ENCODE peak calls at places on chromosomes 12 and 14, in four cellular contexts. I is kidney; N is right atrium auricular region; L is CD8-positive, alpha-beta memory T cell. V is an unnamed sample.

GRCh38 chr12:81257952-81258551 is 180.2 kb downstream of the ACSS3 start:
- DNase-seq in L (no peak), I (no peak), N (no peak), V (no peak)

GRCh38 chr14:72420749-72421452 is 473.0 kb downstream of the DPF3 start:
- DNase-seq in N (peak), I (peak), L (peak), V (peak)

GRCh38 chr14:64035143-64035542 is 182.3 kb downstream of the SYNE2 start:
- DNase-seq in L (no peak), N (no peak), I (no peak), V (no peak)

GRCh38 chr14:64040044-64040443 is 187.2 kb downstream of the SYNE2 start:
- DNase-seq in L (no peak), N (no peak), I (no peak), V (no peak)

GRCh38 chr12:6769003-6769389 is 2.8 kb downstream of the PTMS start:
- DNase-seq in I (no peak), L (no peak), N (no peak), V (peak)

GRCh38 chr12:6915023-6915788 is 826 bp downstream of the ENO2 start:
- DNase-seq in I (peak), L (no peak), N (no peak), V (no peak)

GRCh38 chr14:59055439-59056045 is 132.9 kb upstream of the DAAM1 start:
- DNase-seq in I (no peak), L (no peak), N (no peak), V (no peak)

GRCh38 chr14:33335366-33335765 is 396.7 kb downstream of the NPAS3 start:
- DNase-seq in N (no peak), I (no peak), L (no peak), V (no peak)

GRCh38 chr12:103571286-103571685 is 15.8 kb upstream of the STAB2 start:
- DNase-seq in L (no peak), N (no peak), I (peak), V (no peak)

GRCh38 chr14:59454131-59454530 is 11.0 kb downstream of the GPR135 start:
- DNase-seq in N (peak), L (no peak), I (no peak), V (no peak)

GRCh38 chr12:53985358-53985899 is 483 bp downstream of the HOXC10 start:
- DNase-seq in L (no peak), N (no peak), I (no peak), V (peak)

GRCh38 chr12:14216405-14217294 is 148.8 kb upstream of the ATF7IP start:
- DNase-seq in L (peak), I (no peak), N (no peak), V (no peak)

GRCh38 chr12:120620624-120621023 is 19.8 kb upstream of the CABP1 start:
- DNase-seq in L (no peak), N (no peak), I (peak), V (no peak)

GRCh38 chr12:82650627-82651337 is 35.9 kb upstream of the TMTC2 start:
- DNase-seq in L (no peak), N (no peak), I (no peak), V (no peak)

GRCh38 chr12:82174936-82175335 is 183.3 kb downstream of the CCDC59 start:
- DNase-seq in N (no peak), L (no peak), I (no peak), V (no peak)

GRCh38 chr12:100799770-100800169 is 5.2 kb downstream of the ANO4 start:
- DNase-seq in N (no peak), I (no peak), L (no peak), V (no peak)

GRCh38 chr14:80609055-80609454 is 332.5 kb downstream of the CEP128 start:
- DNase-seq in I (no peak), N (no peak), L (no peak), V (no peak)

GRCh38 chr12:131000000-131000486 is 46.3 kb downstream of the ADGRD1 start:
- DNase-seq in L (no peak), N (no peak), I (no peak), V (no peak)

GRCh38 chr14:99731536-99732435 is 47.7 kb downstream of the CYP46A1 start:
- DNase-seq in I (peak), L (no peak), N (peak), V (no peak)

GRCh38 chr14:55847766-55848165 is 267.8 kb downstream of the KTN1 start:
- DNase-seq in N (no peak), L (no peak), I (no peak), V (no peak)

GRCh38 chr12:650983-651382 is 12.3 kb downstream of the NINJ2 start:
- DNase-seq in N (no peak), L (no peak), I (no peak), V (no peak)

GRCh38 chr14:69282448-69282847 is 22.5 kb downstream of the GALNT16 start:
- DNase-seq in I (peak), L (no peak), N (no peak), V (no peak)

GRCh38 chr12:110266980-110267620 is 13.9 kb upstream of the ATP2A2 start:
- DNase-seq in I (peak), N (peak), L (no peak), V (no peak)

GRCh38 chr12:116059901-116060300 is 217.6 kb downstream of the MED13L start:
- DNase-seq in I (no peak), L (no peak), N (no peak), V (no peak)

GRCh38 chr14:23068792-23069412 is 11.6 kb upstream of the CDH24 start:
- DNase-seq in N (peak), I (peak), L (peak), V (peak)
- H3K4me3 ChIP-seq in N (no peak), I (no peak), L (no peak), V (peak)

DNA sequence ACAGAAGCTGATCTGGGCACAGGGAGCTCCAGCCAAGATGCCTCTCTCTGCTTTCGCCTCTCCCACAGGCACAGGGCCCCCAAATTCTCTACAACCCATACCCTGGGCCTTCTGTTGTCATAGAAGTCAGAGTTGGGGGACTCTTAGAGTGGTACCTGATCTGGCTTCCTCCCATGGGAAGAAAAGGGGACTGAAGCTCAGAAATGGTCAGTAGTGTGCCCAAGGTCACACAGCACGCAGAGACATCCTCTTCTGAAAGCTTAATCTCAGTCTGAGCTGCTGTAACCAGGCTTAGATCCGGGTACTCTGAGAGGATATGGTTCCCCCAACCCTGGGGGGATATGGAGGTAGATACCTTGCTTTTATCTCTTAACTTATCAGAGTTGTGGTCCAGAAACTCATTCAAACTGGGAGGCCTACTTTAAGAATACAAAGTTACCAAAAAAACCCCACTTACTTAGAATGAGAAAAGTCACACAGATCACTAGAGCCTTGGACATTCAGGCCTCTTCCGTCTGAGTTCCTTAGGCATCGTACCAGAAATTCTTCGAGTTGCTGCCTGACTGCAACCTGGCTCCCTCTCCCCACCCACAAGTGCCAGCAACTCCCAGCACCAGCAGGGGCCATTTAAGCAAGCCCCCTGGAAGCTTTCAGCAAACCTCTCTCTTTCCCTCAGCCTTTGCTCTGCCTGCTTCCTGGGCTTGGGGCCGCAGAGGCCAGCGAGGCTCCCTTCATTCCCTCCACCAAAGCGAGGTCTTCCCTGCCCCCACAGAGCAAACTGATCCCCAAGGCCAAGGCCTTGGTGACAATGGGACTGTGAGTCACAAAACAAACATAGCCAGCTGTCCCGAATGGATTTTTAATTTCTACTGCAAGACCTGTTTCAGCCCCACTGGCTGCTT is 13.9 kb downstream of the KRT7 start:
- DNase-seq in I (no peak), N (no peak), L (no peak), V (peak)
- H3K27ac ChIP-seq in I (peak), N (no peak), L (no peak), V (peak)

GRCh38 chr14:82642425-82642824 is 1108.8 kb upstream of the SEL1L start:
- DNase-seq in L (no peak), N (no peak), I (peak), V (no peak)
- H3K4me3 ChIP-seq in L (no peak), N (no peak), I (no peak), V (no peak)

GRCh38 chr12:111434680-111435338 is 29.1 kb downstream of the SH2B3 start:
- DNase-seq in I (peak), N (peak), L (peak), V (peak)
- H3K27ac ChIP-seq in I (peak), N (peak), L (peak), V (peak)

DNA sequence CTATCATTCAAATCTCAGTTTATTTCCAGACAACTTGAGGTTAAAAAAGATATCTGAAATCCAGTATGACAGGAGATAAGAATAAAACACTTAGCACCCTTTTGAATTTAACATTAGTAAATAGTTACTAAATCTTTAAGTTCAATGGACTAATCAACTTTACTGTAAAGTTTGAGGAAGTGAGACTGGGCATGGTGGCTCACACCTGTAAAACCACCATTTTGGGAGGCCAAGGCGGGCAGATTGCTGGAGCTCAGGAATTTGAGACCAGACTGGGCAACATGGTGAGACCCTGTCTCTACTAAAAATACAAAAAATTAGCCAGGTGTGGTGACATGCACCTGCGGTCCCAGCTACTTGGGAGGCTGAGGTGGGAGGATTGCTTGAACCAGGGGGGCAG is 40.3 kb upstream of the CERS5 start:
- DNase-seq in I (no peak), N (no peak), L (no peak), V (no peak)
- H3K4me3 ChIP-seq in I (no peak), N (no peak), L (no peak), V (no peak)

DNA sequence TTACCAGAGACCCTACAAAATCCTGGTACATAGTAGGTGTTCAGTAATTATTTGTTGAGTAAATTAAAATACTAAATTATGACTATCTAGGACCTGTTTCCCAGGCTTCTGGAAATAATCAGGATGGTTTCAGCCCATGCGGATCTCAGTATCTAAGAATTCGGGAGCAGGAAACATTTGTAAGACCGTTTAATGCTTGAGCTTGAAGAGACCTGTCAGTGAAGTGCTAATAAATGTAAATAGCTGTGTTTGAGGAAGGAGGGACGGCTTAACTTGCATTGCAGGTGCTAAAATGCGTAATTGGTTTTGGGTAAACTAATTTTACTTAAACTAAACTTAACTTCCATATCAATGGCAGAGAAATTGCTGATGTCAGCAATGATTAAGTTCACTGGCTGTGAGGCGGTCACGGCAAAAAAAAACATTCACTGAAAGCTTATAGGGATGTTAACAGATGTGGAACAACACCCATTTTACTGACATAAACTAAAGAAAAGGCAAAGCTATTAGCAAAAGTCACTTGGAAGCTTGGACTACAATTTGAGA is 28.6 kb upstream of the AEBP2 start:
- DNase-seq in L (no peak), N (no peak), I (no peak), V (no peak)
- H3K27ac ChIP-seq in L (no peak), N (peak), I (no peak), V (no peak)

GRCh38 chr14:103624860-103625259 is 4.2 kb upstream of the KLC1 start:
- DNase-seq in L (no peak), N (peak), I (peak), V (peak)
- H3K4me3 ChIP-seq in L (peak), N (no peak), I (no peak), V (no peak)

GRCh38 chr14:103534576-103535061 is 5.6 kb downstream of the TRMT61A start:
- DNase-seq in L (no peak), I (peak), N (no peak), V (peak)
- H3K27ac ChIP-seq in L (no peak), I (no peak), N (peak), V (no peak)

GRCh38 chr12:47757840-47758583 is 668 bp downstream of the RAPGEF3 start:
- DNase-seq in L (no peak), I (peak), N (no peak), V (no peak)
- H3K4me3 ChIP-seq in L (no peak), I (peak), N (peak), V (peak)

GRCh38 chr12:124514996-124515932 is 52.1 kb downstream of the NCOR2 start:
- DNase-seq in L (no peak), I (peak), N (no peak), V (no peak)
- H3K27ac ChIP-seq in L (no peak), I (no peak), N (peak), V (peak)